ENCODE peak calls at places on chromosomes 16 and 17, in five cellular contexts. One of them, this sample, is unnamed.

GRCh38 chr16:8855972-8856371 is 12.8 kb downstream of the CARHSP1 start:
- DNase-seq in IMR-90: no peak
- DNase-seq in lower leg skin: no peak
- DNase-seq in stomach: no peak
- DNase-seq in GM12878: no peak
- DNase-seq in this sample: no peak

GRCh38 chr17:76506408-76507328 is 5.4 kb upstream of the RHBDF2 start:
- DNase-seq in IMR-90: peak
- DNase-seq in lower leg skin: peak
- DNase-seq in stomach: peak
- DNase-seq in GM12878: peak
- DNase-seq in this sample: peak

GRCh38 chr16:87499189-87499486 is 6.3 kb upstream of the ZCCHC14 start:
- DNase-seq in IMR-90: peak
- DNase-seq in lower leg skin: no peak
- DNase-seq in stomach: no peak
- DNase-seq in GM12878: no peak
- DNase-seq in this sample: peak

GRCh38 chr17:39926588-39927100 is 757 bp downstream of the ORMDL3 start:
- DNase-seq in IMR-90: no peak
- DNase-seq in lower leg skin: no peak
- DNase-seq in stomach: peak
- DNase-seq in GM12878: no peak
- DNase-seq in this sample: no peak

GRCh38 chr17:9432121-9432866 is 143.3 kb downstream of the STX8 start:
- DNase-seq in IMR-90: peak
- DNase-seq in lower leg skin: no peak
- DNase-seq in stomach: no peak
- DNase-seq in GM12878: peak
- DNase-seq in this sample: no peak

GRCh38 chr16:65744401-65744800 is 622.1 kb upstream of the CDH5 start:
- DNase-seq in IMR-90: no peak
- DNase-seq in lower leg skin: no peak
- DNase-seq in stomach: no peak
- DNase-seq in GM12878: no peak
- DNase-seq in this sample: no peak

GRCh38 chr16:22664561-22664997 is 149.4 kb upstream of the HS3ST2 start:
- DNase-seq in IMR-90: no peak
- DNase-seq in lower leg skin: no peak
- DNase-seq in stomach: no peak
- DNase-seq in GM12878: no peak
- DNase-seq in this sample: no peak

GRCh38 chr16:50099957-50100648 is 34.3 kb downstream of the HEATR3 start:
- DNase-seq in IMR-90: no peak
- DNase-seq in lower leg skin: no peak
- DNase-seq in stomach: no peak
- DNase-seq in GM12878: no peak
- DNase-seq in this sample: no peak

GRCh38 chr17:3695723-3696411 is at the start of gene P2RX5:
- DNase-seq in IMR-90: no peak
- DNase-seq in lower leg skin: no peak
- DNase-seq in stomach: no peak
- DNase-seq in GM12878: no peak
- DNase-seq in this sample: no peak

GRCh38 chr17:39668141-39668924 is at the start of gene PNMT:
- DNase-seq in IMR-90: peak
- DNase-seq in lower leg skin: no peak
- DNase-seq in stomach: peak
- DNase-seq in GM12878: no peak
- DNase-seq in this sample: no peak

GRCh38 chr16:9123871-9124270 is 32.4 kb downstream of the HAPSTR1 start:
- DNase-seq in IMR-90: no peak
- DNase-seq in lower leg skin: peak
- DNase-seq in stomach: peak
- DNase-seq in GM12878: no peak
- DNase-seq in this sample: peak

GRCh38 chr17:62572488-62573469 is 54.7 kb upstream of the MRC2 start:
- DNase-seq in IMR-90: peak
- DNase-seq in lower leg skin: no peak
- DNase-seq in stomach: no peak
- DNase-seq in GM12878: no peak
- DNase-seq in this sample: no peak

GRCh38 chr17:31919802-31920525 is 16.8 kb upstream of the SUZ12 start:
- DNase-seq in IMR-90: peak
- DNase-seq in lower leg skin: no peak
- DNase-seq in stomach: no peak
- DNase-seq in GM12878: no peak
- DNase-seq in this sample: peak

GRCh38 chr17:17693253-17693954 is 12.1 kb downstream of the RAI1 start:
- DNase-seq in IMR-90: no peak
- DNase-seq in lower leg skin: no peak
- DNase-seq in stomach: peak
- DNase-seq in GM12878: no peak
- DNase-seq in this sample: no peak

GRCh38 chr17:62653002-62653830 is 25.7 kb downstream of the MRC2 start:
- DNase-seq in IMR-90: peak
- DNase-seq in lower leg skin: no peak
- DNase-seq in stomach: peak
- DNase-seq in GM12878: peak
- DNase-seq in this sample: peak

GRCh38 chr17:16383216-16383615 is 2.3 kb downstream of the UBB start:
- DNase-seq in IMR-90: no peak
- DNase-seq in lower leg skin: no peak
- DNase-seq in stomach: no peak
- DNase-seq in GM12878: no peak
- DNase-seq in this sample: no peak
- TF ChIP-seq POLR2A in IMR-90: peak
- TF ChIP-seq POLR2A in lower leg skin: no peak
- TF ChIP-seq POLR2A in stomach: no peak
- TF ChIP-seq POLR2A in GM12878: peak
- TF ChIP-seq POLR2A in this sample: no peak

GRCh38 chr17:64470676-64471075 is 21.8 kb downstream of the MILR1 start:
- DNase-seq in IMR-90: no peak
- DNase-seq in lower leg skin: no peak
- DNase-seq in stomach: no peak
- DNase-seq in GM12878: no peak
- DNase-seq in this sample: no peak

GRCh38 chr17:64471440-64471839 is 22.5 kb downstream of the MILR1 start:
- DNase-seq in IMR-90: no peak
- DNase-seq in lower leg skin: no peak
- DNase-seq in stomach: no peak
- DNase-seq in GM12878: no peak
- DNase-seq in this sample: no peak

GRCh38 chr17:64477849-64478248 is 19.0 kb downstream of the POLG2 start:
- DNase-seq in IMR-90: peak
- DNase-seq in lower leg skin: no peak
- DNase-seq in stomach: no peak
- DNase-seq in GM12878: no peak
- DNase-seq in this sample: no peak

GRCh38 chr17:64472564-64472963 is 23.6 kb downstream of the MILR1 start:
- DNase-seq in IMR-90: no peak
- DNase-seq in lower leg skin: no peak
- DNase-seq in stomach: no peak
- DNase-seq in GM12878: no peak
- DNase-seq in this sample: no peak
- TF ChIP-seq POLR2A in IMR-90: no peak
- TF ChIP-seq POLR2A in lower leg skin: no peak
- TF ChIP-seq POLR2A in stomach: no peak
- TF ChIP-seq POLR2A in GM12878: no peak
- TF ChIP-seq POLR2A in this sample: no peak

DNA sequence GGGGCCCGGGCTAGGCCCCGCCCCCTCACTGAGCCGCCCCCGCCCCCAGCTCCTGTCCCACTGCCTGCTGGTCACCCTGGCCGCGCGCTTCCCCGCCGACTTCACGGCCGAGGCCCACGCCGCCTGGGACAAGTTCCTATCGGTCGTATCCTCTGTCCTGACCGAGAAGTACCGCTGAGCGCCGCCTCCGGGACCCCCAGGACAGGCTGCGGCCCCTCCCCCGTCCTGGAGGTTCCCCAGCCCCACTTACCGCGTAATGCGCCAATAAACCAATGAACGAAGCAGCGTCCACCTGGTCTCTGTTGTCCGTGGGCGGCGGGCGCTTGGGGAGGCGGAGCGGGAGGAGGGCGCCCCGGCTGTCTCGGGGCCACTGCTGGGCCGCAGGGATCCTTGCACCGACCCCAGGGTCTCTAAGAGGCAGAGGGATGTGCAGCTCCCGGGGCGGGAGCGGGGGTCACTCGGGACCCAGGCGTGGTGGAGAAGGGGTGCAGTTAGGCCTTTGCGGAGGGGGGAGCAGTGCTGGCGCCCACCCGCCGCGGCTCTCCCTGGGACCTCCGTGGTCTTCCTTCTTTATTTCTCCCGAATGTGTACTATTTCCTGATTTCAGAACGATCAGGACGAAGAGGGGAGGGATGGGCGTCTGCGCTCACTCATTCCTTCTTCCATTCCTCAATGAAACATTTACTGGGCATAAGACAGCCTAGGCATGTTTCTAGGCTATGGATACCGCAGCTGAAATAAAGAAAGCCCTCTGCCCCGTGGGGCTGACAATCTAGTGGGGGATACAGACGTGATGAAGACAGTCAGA is 2.0 kb downstream of the HBZ start:
- DNase-seq in IMR-90: peak
- DNase-seq in lower leg skin: no peak
- DNase-seq in stomach: peak
- DNase-seq in GM12878: no peak
- DNase-seq in this sample: no peak
- TF ChIP-seq POLR2A in IMR-90: no peak
- TF ChIP-seq POLR2A in lower leg skin: no peak
- TF ChIP-seq POLR2A in stomach: no peak
- TF ChIP-seq POLR2A in GM12878: no peak
- TF ChIP-seq POLR2A in this sample: no peak

GRCh38 chr17:14717849-14718248 is 417.0 kb downstream of the HS3ST3B1 start:
- DNase-seq in IMR-90: no peak
- DNase-seq in lower leg skin: no peak
- DNase-seq in stomach: no peak
- DNase-seq in GM12878: no peak
- DNase-seq in this sample: no peak

GRCh38 chr17:14715531-14715930 is 414.6 kb downstream of the HS3ST3B1 start:
- DNase-seq in IMR-90: no peak
- DNase-seq in lower leg skin: no peak
- DNase-seq in stomach: no peak
- DNase-seq in GM12878: no peak
- DNase-seq in this sample: no peak

GRCh38 chr17:14712471-14713075 is 411.7 kb downstream of the HS3ST3B1 start:
- DNase-seq in IMR-90: no peak
- DNase-seq in lower leg skin: no peak
- DNase-seq in stomach: no peak
- DNase-seq in GM12878: no peak
- DNase-seq in this sample: no peak
- TF ChIP-seq POLR2A in IMR-90: no peak
- TF ChIP-seq POLR2A in lower leg skin: no peak
- TF ChIP-seq POLR2A in stomach: no peak
- TF ChIP-seq POLR2A in GM12878: no peak
- TF ChIP-seq POLR2A in this sample: no peak

GRCh38 chr16:68416057-68417046 is 32.0 kb downstream of the SMPD3 start:
- DNase-seq in IMR-90: no peak
- DNase-seq in lower leg skin: no peak
- DNase-seq in stomach: peak
- DNase-seq in GM12878: no peak
- DNase-seq in this sample: no peak
- TF ChIP-seq POLR2A in IMR-90: no peak
- TF ChIP-seq POLR2A in lower leg skin: no peak
- TF ChIP-seq POLR2A in stomach: no peak
- TF ChIP-seq POLR2A in GM12878: no peak
- TF ChIP-seq POLR2A in this sample: no peak

GRCh38 chr17:15966879-15967248 is 21.9 kb downstream of the ADORA2B start:
- DNase-seq in IMR-90: no peak
- DNase-seq in lower leg skin: no peak
- DNase-seq in stomach: no peak
- DNase-seq in GM12878: no peak
- DNase-seq in this sample: peak
- TF ChIP-seq POLR2A in IMR-90: no peak
- TF ChIP-seq POLR2A in lower leg skin: no peak
- TF ChIP-seq POLR2A in stomach: no peak
- TF ChIP-seq POLR2A in GM12878: no peak
- TF ChIP-seq POLR2A in this sample: no peak

DNA sequence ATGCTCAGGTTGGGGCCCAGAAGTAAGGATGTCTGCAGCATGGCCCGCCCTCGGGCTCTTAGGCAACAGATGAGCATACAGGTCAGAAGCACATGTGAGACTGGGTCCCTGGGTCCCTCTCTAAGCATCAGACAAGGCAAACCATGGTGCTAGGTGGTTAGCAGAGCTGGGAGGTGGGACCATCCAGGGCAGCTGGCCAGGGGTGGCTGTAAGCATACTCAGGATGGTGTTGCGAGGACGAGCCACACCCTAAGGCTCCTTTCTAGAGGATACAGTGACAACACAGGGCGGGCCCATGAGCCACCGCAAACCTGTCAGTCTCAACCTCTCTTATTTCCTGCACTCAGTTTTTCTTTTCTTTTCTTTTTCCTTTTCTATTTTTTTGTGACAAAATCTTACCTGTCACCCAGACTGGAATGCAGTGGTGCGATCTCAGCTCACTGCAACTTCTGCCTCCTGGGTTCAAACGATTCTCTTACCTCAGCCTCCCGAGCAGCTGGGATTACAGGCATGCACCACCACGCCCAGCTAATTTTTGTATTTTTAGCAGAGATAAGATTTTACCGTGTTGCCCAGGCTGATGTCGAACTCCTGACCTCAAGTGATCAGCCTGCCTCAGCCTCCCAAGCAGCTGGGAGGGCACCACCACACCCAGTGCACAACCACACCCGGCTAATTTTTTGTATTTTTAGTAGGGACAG is 3.6 kb downstream of the FA2H start:
- DNase-seq in IMR-90: no peak
- DNase-seq in lower leg skin: no peak
- DNase-seq in stomach: no peak
- DNase-seq in GM12878: no peak
- DNase-seq in this sample: no peak
- TF ChIP-seq POLR2A in IMR-90: no peak
- TF ChIP-seq POLR2A in lower leg skin: no peak
- TF ChIP-seq POLR2A in stomach: no peak
- TF ChIP-seq POLR2A in GM12878: no peak
- TF ChIP-seq POLR2A in this sample: no peak

GRCh38 chr16:89918453-89919347 is at the start of gene MC1R:
- DNase-seq in IMR-90: peak
- DNase-seq in lower leg skin: no peak
- DNase-seq in stomach: no peak
- DNase-seq in GM12878: no peak
- DNase-seq in this sample: no peak
- TF ChIP-seq POLR2A in IMR-90: no peak
- TF ChIP-seq POLR2A in lower leg skin: no peak
- TF ChIP-seq POLR2A in stomach: no peak
- TF ChIP-seq POLR2A in GM12878: no peak
- TF ChIP-seq POLR2A in this sample: no peak

This sample was measured in H54.